ENCODE peak calls at places on chromosomes 16 and 17, in nine cellular contexts. Z is OCI-LY7; V is suprapubic skin; D is tibial nerve; Y is uterus; G is BJ; O is BE2C; I is bronchial epithelial cell; K is CD4-positive, CD25-positive, alpha-beta regulatory T cell. T is an unnamed sample.

GRCh38 chr16:75012380-75013081 is 13.7 kb downstream of the ZNRF1 start:
- DNase-seq in Z (no peak), V (no peak), D (no peak), Y (no peak), G (no peak), O (no peak), I (no peak), K (peak; percentile 10), T (no peak)

GRCh38 chr17:726331-726919 is 6.0 kb upstream of the TLCD3A start:
- DNase-seq in Z (no peak), V (no peak), D (no peak), Y (no peak), G (no peak), O (no peak), I (peak; percentile 55), K (no peak), T (no peak)

GRCh38 chr16:886084-886543 is 84.7 kb downstream of the LMF1 start:
- DNase-seq in Z (no peak), V (no peak), D (no peak), Y (no peak), G (no peak), O (peak; percentile 48), I (no peak), K (no peak), T (no peak)

GRCh38 chr17:73610331-73610911 is 33.8 kb downstream of the SDK2 start:
- DNase-seq in Z (no peak), V (no peak), D (no peak), Y (no peak), G (no peak), O (no peak), I (no peak), K (no peak), T (no peak)

GRCh38 chr17:80422981-80423380 is 8.0 kb downstream of the ENDOV start:
- DNase-seq in Z (no peak), V (no peak), D (no peak), Y (peak; percentile 22), G (no peak), O (no peak), I (no peak), K (no peak), T (no peak)

GRCh38 chr16:67447508-67448076 is 16.7 kb downstream of the HSD11B2 start:
- DNase-seq in Z (peak; percentile 68), V (no peak), D (no peak), Y (peak; percentile 65), G (no peak), O (peak; percentile 60), I (peak; percentile 19), K (peak; percentile 32), T (peak; percentile 31)

GRCh38 chr17:10718547-10718946 is 11.3 kb downstream of the TMEM220 start:
- DNase-seq in Z (no peak), V (no peak), D (no peak), Y (no peak), G (no peak), O (no peak), I (no peak), K (no peak), T (no peak)

GRCh38 chr16:31363721-31364120 is 8.7 kb downstream of the ITGAX start:
- DNase-seq in Z (no peak), V (peak; percentile 54), D (no peak), Y (no peak), G (no peak), O (no peak), I (no peak), K (no peak), T (no peak)

GRCh38 chr16:29756654-29757053 is 10.9 kb upstream of the C16orf54 start:
- DNase-seq in Z (no peak), V (no peak), D (no peak), Y (no peak), G (no peak), O (no peak), I (no peak), K (no peak), T (no peak)

GRCh38 chr16:14489460-14489859 is 140.6 kb downstream of the PARN start:
- DNase-seq in Z (peak; percentile 52), V (no peak), D (no peak), Y (no peak), G (no peak), O (peak; percentile 54), I (no peak), K (no peak), T (no peak)

GRCh38 chr17:64001763-64002529 is 3.8 kb downstream of the PRR29 start:
- DNase-seq in Z (no peak), V (peak; percentile 85), D (no peak), Y (no peak), G (no peak), O (no peak), I (peak; percentile 44), K (no peak), T (no peak)

GRCh38 chr17:17235212-17236174 is 1.5 kb downstream of the FLCN start:
- DNase-seq in Z (no peak), V (no peak), D (peak; percentile 21), Y (no peak), G (no peak), O (no peak), I (peak; percentile 67), K (no peak), T (no peak)

GRCh38 chr16:51049276-51049675 is 101.8 kb downstream of the SALL1 start:
- DNase-seq in Z (no peak), V (no peak), D (no peak), Y (no peak), G (no peak), O (no peak), I (no peak), K (no peak), T (no peak)

GRCh38 chr16:473046-474043 is 47.9 kb downstream of the RAB11FIP3 start:
- DNase-seq in Z (no peak), V (no peak), D (no peak), Y (no peak), G (no peak), O (no peak), I (peak; percentile 29), K (no peak), T (no peak)

GRCh38 chr16:48536600-48537200 is 73.3 kb downstream of the N4BP1 start:
- DNase-seq in Z (no peak), V (no peak), D (no peak), Y (no peak), G (no peak), O (no peak), I (peak; percentile 67), K (no peak), T (no peak)

GRCh38 chr17:55577011-55577586 is 65.8 kb upstream of the SMIM36 start:
- DNase-seq in Z (no peak), V (no peak), D (peak; percentile 68), Y (peak; percentile 39), G (peak; percentile 45), O (no peak), I (no peak), K (peak; percentile 13), T (peak; percentile 89)

GRCh38 chr16:66406534-66407368 is 20.3 kb upstream of the BEAN1 start:
- DNase-seq in Z (peak; percentile 82), V (peak; percentile 96), D (peak; percentile 94), Y (peak; percentile 82), G (no peak), O (peak; percentile 85), I (peak; percentile 49), K (peak; percentile 82), T (peak; percentile 82)

GRCh38 chr16:10911267-10911666 is 31.0 kb downstream of the DEXI start:
- DNase-seq in Z (no peak), V (no peak), D (no peak), Y (no peak), G (no peak), O (no peak), I (no peak), K (no peak), T (no peak)

GRCh38 chr16:10907757-10908045 is 30.7 kb downstream of the CIITA start:
- DNase-seq in Z (no peak), V (no peak), D (no peak), Y (no peak), G (no peak), O (no peak), I (no peak), K (no peak), T (no peak)

GRCh38 chr16:10906914-10907756 is 30.1 kb downstream of the CIITA start:
- DNase-seq in Z (no peak), V (no peak), D (no peak), Y (no peak), G (no peak), O (no peak), I (no peak), K (no peak), T (no peak)

GRCh38 chr16:10902999-10903398 is 26.0 kb downstream of the CIITA start:
- DNase-seq in Z (no peak), V (no peak), D (no peak), Y (no peak), G (no peak), O (no peak), I (no peak), K (no peak), T (no peak)

GRCh38 chr16:10906482-10906881 is 29.5 kb downstream of the CIITA start:
- DNase-seq in Z (no peak), V (no peak), D (no peak), Y (no peak), G (no peak), O (no peak), I (no peak), K (no peak), T (no peak)
- H3K36me3 ChIP-seq in Z (peaks cover 97% of the 10 kb centered on the region), V (peaks cover 16% of the 10 kb centered on the region), D (no peaks in the 10 kb centered on the region), Y (no peaks in the 10 kb centered on the region), G (no peaks in the 10 kb centered on the region), O (no peaks in the 10 kb centered on the region), I (no peaks in the 10 kb centered on the region), K (peaks cover 15% of the 10 kb centered on the region), T (no peaks in the 10 kb centered on the region)

GRCh38 chr16:56414366-56414765 is 11.0 kb downstream of the AMFR start:
- DNase-seq in Z (no peak), V (no peak), D (no peak), Y (no peak), G (no peak), O (no peak), I (no peak), K (no peak), T (no peak)
- H3K36me3 ChIP-seq in Z (peaks cover 60% of the 10 kb centered on the region), V (peaks cover 20% of the 10 kb centered on the region), D (no peaks in the 10 kb centered on the region), Y (no peaks in the 10 kb centered on the region), G (peaks cover under 1% of the 10 kb centered on the region), O (peaks cover 3% of the 10 kb centered on the region), I (peaks cover 1% of the 10 kb centered on the region), K (peaks cover 33% of the 10 kb centered on the region), T (peaks cover 20% of the 10 kb centered on the region)

DNA sequence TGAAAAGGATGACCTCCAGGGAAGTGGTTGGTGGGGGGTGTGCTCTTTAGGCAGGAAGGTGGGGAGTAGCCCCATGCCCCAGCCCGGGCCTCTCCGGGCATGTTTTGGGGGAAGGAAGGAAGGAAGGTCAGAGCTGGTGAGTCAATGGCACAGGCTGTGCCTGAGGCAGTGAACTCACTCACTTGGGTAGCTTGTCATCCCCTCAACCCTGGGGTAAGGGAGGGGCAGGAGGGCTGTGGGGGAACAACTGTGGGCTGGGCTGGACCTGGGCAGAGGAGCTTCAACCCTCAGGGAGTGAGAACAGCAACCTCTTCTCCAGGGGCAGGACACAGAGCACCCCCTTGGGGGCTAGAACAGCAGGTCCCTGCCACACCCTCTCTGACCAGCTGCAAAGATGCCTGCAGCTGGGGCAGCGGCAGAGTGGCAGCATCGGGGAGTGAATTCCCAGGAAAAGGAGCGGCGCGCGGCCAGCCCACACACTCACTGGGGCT is 6.3 kb downstream of the CSF3 start:
- DNase-seq in Z (no peak), V (no peak), D (no peak), Y (peak; percentile 61), G (peak; percentile 62), O (no peak), I (peak; percentile 94), K (no peak), T (no peak)
- H3K36me3 ChIP-seq in Z (peaks cover 52% of the 10 kb centered on the region), V (peaks cover 62% of the 10 kb centered on the region), D (no peaks in the 10 kb centered on the region), Y (no peaks in the 10 kb centered on the region), G (peaks cover 11% of the 10 kb centered on the region), O (peaks cover 56% of the 10 kb centered on the region), I (peaks cover 14% of the 10 kb centered on the region), K (peaks cover 56% of the 10 kb centered on the region), T (peaks cover 72% of the 10 kb centered on the region)

GRCh38 chr17:57285681-57286080 is 29.4 kb downstream of the MSI2 start:
- DNase-seq in Z (peak; percentile 59), V (no peak), D (no peak), Y (no peak), G (no peak), O (no peak), I (no peak), K (no peak), T (no peak)
- H3K36me3 ChIP-seq in Z (peaks cover 61% of the 10 kb centered on the region), V (no peaks in the 10 kb centered on the region), D (no peaks in the 10 kb centered on the region), Y (no peaks in the 10 kb centered on the region), G (no peaks in the 10 kb centered on the region), O (peaks cover 65% of the 10 kb centered on the region), I (peaks cover 3% of the 10 kb centered on the region), K (peaks cover 8% of the 10 kb centered on the region), T (peaks cover 14% of the 10 kb centered on the region)

T was measured in SJSA1.